ENCODE peak calls at places on chromosome 6, in six cellular contexts. Z, D, X, B, A and M are unnamed samples.
A peak's percentile ranks its signal among the peaks of the same experiment; 100 is the strongest.

GRCh38 chr6:13355043-13355945 is 27.0 kb upstream of the TBC1D7 start:
- DNase-seq in Z (no peak), D (no peak), X (no peak), B (peak; percentile 63), A (peak; percentile 38), M (peak; percentile 69)

GRCh38 chr6:39823187-39823815 is 31.1 kb downstream of the DAAM2 start:
- DNase-seq in Z (no peak), D (no peak), X (no peak), B (peak; percentile 5), A (no peak), M (no peak)

GRCh38 chr6:165847407-165848098 is 184.5 kb upstream of the PDE10A start:
- DNase-seq in Z (no peak), D (no peak), X (no peak), B (no peak), A (no peak), M (no peak)

GRCh38 chr6:24720131-24720603 is 1.2 kb upstream of the C6orf62 start:
- DNase-seq in Z (peak; percentile 75), D (no peak), X (peak; percentile 74), B (no peak), A (no peak), M (no peak)

GRCh38 chr6:41791984-41792383 is 4.5 kb downstream of the TOMM6 start:
- DNase-seq in Z (no peak), D (no peak), X (no peak), B (no peak), A (no peak), M (no peak)

GRCh38 chr6:112979830-112980229 is 632.7 kb downstream of the RFPL4B start:
- DNase-seq in Z (no peak), D (no peak), X (no peak), B (no peak), A (no peak), M (peak; percentile 63)

GRCh38 chr6:113076817-113077216 is 729.7 kb downstream of the RFPL4B start:
- DNase-seq in Z (no peak), D (no peak), X (no peak), B (no peak), A (no peak), M (no peak)

GRCh38 chr6:31900917-31901414 is 920 bp downstream of the ZBTB12 start:
- DNase-seq in Z (no peak), D (no peak), X (no peak), B (no peak), A (no peak), M (no peak)

GRCh38 chr6:16483315-16483875 is 245.0 kb downstream of the GMPR start:
- DNase-seq in Z (no peak), D (no peak), X (peak; percentile 30), B (no peak), A (no peak), M (no peak)

GRCh38 chr6:43481075-43481474 is 3.7 kb downstream of the TJAP1 start:
- DNase-seq in Z (no peak), D (no peak), X (no peak), B (no peak), A (no peak), M (no peak)

GRCh38 chr6:42551202-42551601 is 12.6 kb upstream of the UBR2 start:
- DNase-seq in Z (no peak), D (no peak), X (no peak), B (no peak), A (no peak), M (no peak)

GRCh38 chr6:153976921-153977693 is 61.9 kb upstream of the OPRM1 start:
- DNase-seq in Z (no peak), D (no peak), X (no peak), B (peak; percentile 71), A (no peak), M (peak; percentile 31)

GRCh38 chr6:134065706-134066105 is 13.3 kb upstream of the SLC2A12 start:
- DNase-seq in Z (no peak), D (no peak), X (no peak), B (no peak), A (peak; percentile 28), M (no peak)

GRCh38 chr6:1700283-1700967 is 90.7 kb downstream of the FOXC1 start:
- DNase-seq in Z (no peak), D (no peak), X (no peak), B (no peak), A (no peak), M (no peak)

GRCh38 chr6:15453622-15454021 is 207.8 kb downstream of the JARID2 start:
- DNase-seq in Z (no peak), D (no peak), X (no peak), B (no peak), A (no peak), M (no peak)

GRCh38 chr6:15327271-15327670 is 81.4 kb downstream of the JARID2 start:
- DNase-seq in Z (peak; percentile 21), D (peak; percentile 8), X (peak; percentile 31), B (no peak), A (no peak), M (no peak)

GRCh38 chr6:28281288-28282064 is at the start of gene PGBD1:
- DNase-seq in Z (peak; percentile 64), D (peak; percentile 69), X (peak; percentile 24), B (peak; percentile 53), A (peak; percentile 75), M (peak; percentile 40)

GRCh38 chr6:1143655-1144054 is 168.2 kb upstream of the FOXQ1 start:
- DNase-seq in Z (no peak), D (no peak), X (no peak), B (no peak), A (no peak), M (no peak)

GRCh38 chr6:143505537-143505936 is 6.0 kb downstream of the FUCA2 start:
- DNase-seq in Z (no peak), D (no peak), X (no peak), B (no peak), A (no peak), M (no peak)

GRCh38 chr6:150720774-150721233 is 121.1 kb downstream of the PLEKHG1 start:
- DNase-seq in Z (no peak), D (peak; percentile 75), X (no peak), B (no peak), A (no peak), M (no peak)

GRCh38 chr6:33118525-33119123 is 42.8 kb downstream of the HLA-DPB1 start:
- DNase-seq in Z (no peak), D (peak; percentile 83), X (no peak), B (peak; percentile 22), A (peak; percentile 66), M (peak; percentile 25)

GRCh38 chr6:141370438-141370837 is 762.3 kb upstream of the GJE1 start:
- DNase-seq in Z (no peak), D (no peak), X (no peak), B (no peak), A (no peak), M (no peak)

GRCh38 chr6:34425498-34426410 is at the start of gene RPS10:
- DNase-seq in Z (peak; percentile 84), D (peak; percentile 95), X (peak; percentile 85), B (peak; percentile 85), A (peak; percentile 83), M (peak; percentile 80)

GRCh38 chr6:161949531-161949930 is 675.7 kb upstream of the AGPAT4 start:
- DNase-seq in Z (no peak), D (no peak), X (no peak), B (no peak), A (no peak), M (no peak)

GRCh38 chr6:28880894-28881780 is 42.6 kb downstream of the TRIM27 start:
- DNase-seq in Z (peak; percentile 41), D (peak; percentile 73), X (peak; percentile 42), B (peak; percentile 61), A (peak; percentile 63), M (peak; percentile 49)